ENCODE peak calls at places on chromosomes 12 and 14, in five cellular contexts. L, T, E, J and O are unnamed samples.

GRCh38 chr14:73741386-73741875 is 27.2 kb upstream of the PNMA1 start:
- DNase-seq in L (no peak), T (peak; percentile 90), E (peak; percentile 69), J (no peak), O (peak; percentile 78)

GRCh38 chr12:88299567-88300101 is 157.5 kb downstream of the TMTC3 start:
- DNase-seq in L (no peak), T (peak; percentile 99), E (no peak), J (no peak), O (peak; percentile 96)

GRCh38 chr14:53064461-53064860 is 88.7 kb downstream of the DDHD1 start:
- DNase-seq in L (no peak), T (peak; percentile 45), E (no peak), J (no peak), O (no peak)

GRCh38 chr14:70652871-70653270 is 11.2 kb downstream of the TTC9 start:
- DNase-seq in L (no peak), T (peak; percentile 84), E (no peak), J (no peak), O (no peak)

GRCh38 chr12:78797201-78797931 is 67.2 kb upstream of the SYT1 start:
- DNase-seq in L (no peak), T (no peak), E (no peak), J (no peak), O (peak; percentile 60)

GRCh38 chr14:24411468-24412454 is 13.0 kb downstream of the NYNRIN start:
- DNase-seq in L (peak; percentile 23), T (peak; percentile 51), E (peak; percentile 56), J (no peak), O (peak; percentile 54)

GRCh38 chr12:22409071-22409951 is 74.8 kb upstream of the ST8SIA1 start:
- DNase-seq in L (no peak), T (no peak), E (no peak), J (no peak), O (peak; percentile 16)

GRCh38 chr14:101851716-101852395 is 90.3 kb downstream of the PPP2R5C start:
- DNase-seq in L (no peak), T (no peak), E (no peak), J (no peak), O (no peak)